ENCODE peak calls at places on chromosome 17, in six cellular contexts. G is Calu3, V is transverse colon, P is astrocyte of the cerebellum, D is kidney epithelial cell, U is natural killer cell. R is an unnamed sample.

GRCh38 chr17:6639651-6640535 is 618 bp downstream of the KIAA0753 start:
- DNase-seq in G (peak; percentile 23), V (peak; percentile 47), P (no peak), D (no peak), U (peak; percentile 36), R (no peak)

GRCh38 chr17:82959242-82959930 is 119.6 kb upstream of the ZNF750 start:
- DNase-seq in G (no peak), V (no peak), P (no peak), D (no peak), U (peak; percentile 11), R (no peak)

GRCh38 chr17:14299261-14300093 is 1.4 kb upstream of the HS3ST3B1 start:
- DNase-seq in G (peak; percentile 30), V (peak; percentile 16), P (no peak), D (no peak), U (peak; percentile 46), R (no peak)

GRCh38 chr17:76238847-76239537 is 1.3 kb downstream of the RNF157 start:
- DNase-seq in G (no peak), V (no peak), P (no peak), D (no peak), U (no peak), R (no peak)

GRCh38 chr17:50164697-50164988 is 1.2 kb upstream of the SGCA start:
- DNase-seq in G (no peak), V (no peak), P (no peak), D (no peak), U (no peak), R (no peak)

GRCh38 chr17:77188084-77189066 is 47.6 kb downstream of the SEC14L1 start:
- DNase-seq in G (no peak), V (peak; percentile 36), P (no peak), D (no peak), U (no peak), R (peak; percentile 44)

GRCh38 chr17:44464037-44464436 is 39.2 kb downstream of the GPATCH8 start:
- DNase-seq in G (no peak), V (no peak), P (peak; percentile 8), D (no peak), U (no peak), R (no peak)

GRCh38 chr17:59828478-59828760 is 64.3 kb downstream of the TUBD1 start:
- DNase-seq in G (no peak), V (no peak), P (no peak), D (no peak), U (no peak), R (no peak)

GRCh38 chr17:27354491-27355081 is 60.7 kb downstream of the WSB1 start:
- DNase-seq in G (peak; percentile 11), V (no peak), P (no peak), D (no peak), U (no peak), R (no peak)

GRCh38 chr17:41304091-41304490 is 1.4 kb upstream of the KRTAP29-1 start:
- DNase-seq in G (no peak), V (no peak), P (no peak), D (no peak), U (no peak), R (no peak)

GRCh38 chr17:231966-232807 is 50.7 kb upstream of the DOC2B start:
- DNase-seq in G (no peak), V (peak; percentile 5), P (no peak), D (no peak), U (no peak), R (no peak)

GRCh38 chr17:59238904-59239303 is 18.6 kb downstream of the GDPD1 start:
- DNase-seq in G (no peak), V (no peak), P (no peak), D (no peak), U (no peak), R (no peak)

GRCh38 chr17:72682597-72682996 is 409.9 kb downstream of the SLC39A11 start:
- DNase-seq in G (no peak), V (no peak), P (no peak), D (no peak), U (no peak), R (no peak)
- TF ChIP-seq CTCF in G (no peak), V (no peak), P (no peak), D (no peak), U (no peak), R (no peak)

DNA sequence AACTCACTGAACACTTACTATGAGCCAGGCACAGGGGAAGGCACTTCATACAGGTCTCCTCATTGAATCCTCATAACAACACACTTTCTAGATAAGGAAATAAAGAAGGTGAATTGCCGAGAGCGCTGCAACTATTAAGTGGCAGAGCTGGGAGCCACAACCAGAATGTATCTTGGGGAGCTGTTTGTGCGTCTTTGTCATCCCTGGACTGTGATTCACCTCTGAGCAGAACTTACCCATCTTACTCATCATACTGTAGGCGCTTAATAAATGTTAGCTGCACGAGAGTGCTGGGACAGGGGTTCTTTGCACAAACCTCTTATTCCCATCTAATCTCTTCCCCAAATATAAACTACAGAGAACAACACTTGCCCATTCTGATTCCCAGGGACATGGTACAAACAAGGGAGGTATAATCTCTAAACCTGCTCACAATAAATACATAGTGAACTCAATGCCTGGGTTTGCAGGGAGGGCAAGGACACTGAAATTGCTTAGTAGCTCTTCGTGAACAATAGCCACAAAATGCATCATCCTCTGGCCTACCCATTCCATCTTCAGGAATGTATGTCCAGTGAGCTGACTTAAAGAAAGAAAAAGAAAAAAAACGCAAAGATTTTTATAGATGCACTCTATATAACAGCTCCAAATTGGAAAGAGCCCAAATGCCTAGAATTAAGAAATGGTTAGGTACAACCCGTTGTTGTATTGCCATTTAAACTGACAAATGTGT is 43.0 kb downstream of the MYO18A start:
- DNase-seq in G (no peak), V (no peak), P (no peak), D (no peak), U (no peak), R (no peak)
- TF ChIP-seq CTCF in G (no peak), V (no peak), P (no peak), D (no peak), U (no peak), R (no peak)

GRCh38 chr17:9577402-9577709 is 914 bp downstream of the CFAP52 start:
- DNase-seq in G (no peak), V (no peak), P (no peak), D (no peak), U (no peak), R (no peak)
- TF ChIP-seq CTCF in G (no peak), V (no peak), P (no peak), D (no peak), U (peak; percentile 41), R (no peak)

GRCh38 chr17:38674013-38674748 is 576 bp downstream of the EPOP start:
- DNase-seq in G (peak; percentile 75), V (peak; percentile 22), P (no peak), D (no peak), U (peak; percentile 36), R (no peak)
- TF ChIP-seq CTCF in G (peak; percentile 78), V (no peak), P (no peak), D (no peak), U (no peak), R (no peak)

GRCh38 chr17:73694491-73694890 is 50.2 kb upstream of the SDK2 start:
- DNase-seq in G (no peak), V (no peak), P (no peak), D (no peak), U (no peak), R (no peak)

GRCh38 chr17:73696251-73696650 is 52.0 kb upstream of the SDK2 start:
- DNase-seq in G (no peak), V (no peak), P (no peak), D (no peak), U (no peak), R (no peak)

GRCh38 chr17:73698966-73699365 is 54.7 kb upstream of the SDK2 start:
- DNase-seq in G (no peak), V (no peak), P (no peak), D (no peak), U (no peak), R (no peak)

GRCh38 chr17:73695035-73695738 is 50.9 kb upstream of the SDK2 start:
- DNase-seq in G (no peak), V (no peak), P (no peak), D (no peak), U (no peak), R (no peak)

GRCh38 chr17:73697872-73698271 is 53.6 kb upstream of the SDK2 start:
- DNase-seq in G (peak; percentile 31), V (peak; percentile 60), P (no peak), D (no peak), U (no peak), R (no peak)
- TF ChIP-seq CTCF in G (no peak), V (peak; percentile 16), P (no peak), D (no peak), U (no peak), R (no peak)

DNA sequence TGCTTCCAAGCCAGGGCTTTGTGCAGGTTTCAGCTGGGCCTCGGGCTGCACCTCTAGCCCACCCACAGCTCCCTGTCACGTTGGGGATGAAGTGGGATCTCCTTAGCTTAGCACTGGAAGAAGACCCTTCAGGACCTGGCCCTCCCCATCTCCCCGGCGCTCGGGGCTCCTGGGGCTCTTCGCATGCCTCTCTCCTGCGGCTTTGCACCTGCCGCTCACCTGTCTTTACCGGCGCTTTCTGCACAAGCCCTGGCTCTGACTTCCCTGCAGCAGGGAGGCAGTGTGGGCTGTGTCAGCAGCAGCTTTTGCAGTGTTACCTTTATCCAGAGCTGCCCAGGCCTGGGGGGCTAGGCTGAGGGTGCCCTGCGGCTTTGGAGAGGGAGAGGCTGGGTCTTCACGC is 52.3 kb downstream of the NT5M start:
- DNase-seq in G (no peak), V (no peak), P (no peak), D (no peak), U (no peak), R (peak; percentile 26)
- TF ChIP-seq CTCF in G (no peak), V (no peak), P (no peak), D (no peak), U (no peak), R (no peak)